ENCODE peak calls at places on chromosome 6, in nine cellular contexts. One of them, this sample, is unnamed.

GRCh38 chr6:5085638-5086293 is 625 bp downstream of the PPP1R3G start:
- DNase-seq in GM12891: no peak
- DNase-seq in cardiac muscle cell: peak
- DNase-seq in MCF 10A: no peak
- DNase-seq in CD4-positive, alpha-beta T cell: no peak
- DNase-seq in body of pancreas: peak
- DNase-seq in NAMALWA: no peak
- DNase-seq in mucosa of descending colon: peak
- DNase-seq in EL: peak
- DNase-seq in this sample: peak

GRCh38 chr6:132202569-132202968 is 198.7 kb downstream of the MOXD1 start:
- DNase-seq in body of pancreas: no peak
- DNase-seq in GM12891: no peak
- DNase-seq in mucosa of descending colon: no peak
- DNase-seq in CD4-positive, alpha-beta T cell: no peak
- DNase-seq in MCF 10A: no peak
- DNase-seq in EL: peak
- DNase-seq in NAMALWA: no peak
- DNase-seq in cardiac muscle cell: peak
- DNase-seq in this sample: no peak

GRCh38 chr6:11324453-11325023 is 92.1 kb upstream of the NEDD9 start:
- DNase-seq in cardiac muscle cell: no peak
- DNase-seq in MCF 10A: no peak
- DNase-seq in mucosa of descending colon: no peak
- DNase-seq in GM12891: peak
- DNase-seq in CD4-positive, alpha-beta T cell: no peak
- DNase-seq in NAMALWA: no peak
- DNase-seq in EL: no peak
- DNase-seq in body of pancreas: no peak
- DNase-seq in this sample: no peak

GRCh38 chr6:84897874-84898635 is 133.7 kb upstream of the TBX18 start:
- DNase-seq in MCF 10A: peak
- DNase-seq in NAMALWA: no peak
- DNase-seq in cardiac muscle cell: no peak
- DNase-seq in body of pancreas: no peak
- DNase-seq in CD4-positive, alpha-beta T cell: no peak
- DNase-seq in EL: peak
- DNase-seq in mucosa of descending colon: no peak
- DNase-seq in GM12891: no peak
- DNase-seq in this sample: no peak

GRCh38 chr6:127761084-127761483 is 139.8 kb downstream of the THEMIS start:
- DNase-seq in NAMALWA: no peak
- DNase-seq in EL: no peak
- DNase-seq in CD4-positive, alpha-beta T cell: no peak
- DNase-seq in GM12891: no peak
- DNase-seq in cardiac muscle cell: no peak
- DNase-seq in body of pancreas: no peak
- DNase-seq in mucosa of descending colon: no peak
- DNase-seq in MCF 10A: no peak
- DNase-seq in this sample: no peak

GRCh38 chr6:41960026-41960425 is 18.4 kb upstream of the CCND3 start:
- DNase-seq in CD4-positive, alpha-beta T cell: no peak
- DNase-seq in body of pancreas: no peak
- DNase-seq in cardiac muscle cell: no peak
- DNase-seq in EL: no peak
- DNase-seq in mucosa of descending colon: no peak
- DNase-seq in NAMALWA: no peak
- DNase-seq in GM12891: no peak
- DNase-seq in MCF 10A: no peak
- DNase-seq in this sample: no peak

GRCh38 chr6:111794716-111795452 is 78.4 kb downstream of the FYN start:
- DNase-seq in NAMALWA: no peak
- DNase-seq in cardiac muscle cell: no peak
- DNase-seq in EL: no peak
- DNase-seq in mucosa of descending colon: no peak
- DNase-seq in GM12891: no peak
- DNase-seq in CD4-positive, alpha-beta T cell: no peak
- DNase-seq in body of pancreas: no peak
- DNase-seq in MCF 10A: no peak
- DNase-seq in this sample: no peak

GRCh38 chr6:56542367-56543331 is 100.0 kb downstream of the DST start:
- DNase-seq in NAMALWA: peak
- DNase-seq in GM12891: peak
- DNase-seq in MCF 10A: peak
- DNase-seq in cardiac muscle cell: peak
- DNase-seq in EL: peak
- DNase-seq in mucosa of descending colon: peak
- DNase-seq in body of pancreas: peak
- DNase-seq in CD4-positive, alpha-beta T cell: peak
- DNase-seq in this sample: peak

GRCh38 chr6:62775427-62776022 is 435.7 kb upstream of the FKBP1C start:
- DNase-seq in cardiac muscle cell: peak
- DNase-seq in mucosa of descending colon: no peak
- DNase-seq in body of pancreas: no peak
- DNase-seq in NAMALWA: peak
- DNase-seq in MCF 10A: peak
- DNase-seq in GM12891: no peak
- DNase-seq in CD4-positive, alpha-beta T cell: no peak
- DNase-seq in EL: no peak
- DNase-seq in this sample: no peak

GRCh38 chr6:9405369-9405768 is 970.0 kb upstream of the SLC35B3 start:
- DNase-seq in cardiac muscle cell: no peak
- DNase-seq in mucosa of descending colon: no peak
- DNase-seq in GM12891: no peak
- DNase-seq in EL: peak
- DNase-seq in MCF 10A: peak
- DNase-seq in CD4-positive, alpha-beta T cell: no peak
- DNase-seq in body of pancreas: no peak
- DNase-seq in NAMALWA: no peak
- DNase-seq in this sample: no peak

GRCh38 chr6:33742092-33742491 is 4.6 kb downstream of the IP6K3 start:
- DNase-seq in MCF 10A: no peak
- DNase-seq in GM12891: no peak
- DNase-seq in NAMALWA: no peak
- DNase-seq in EL: no peak
- DNase-seq in body of pancreas: no peak
- DNase-seq in mucosa of descending colon: no peak
- DNase-seq in cardiac muscle cell: no peak
- DNase-seq in CD4-positive, alpha-beta T cell: no peak
- DNase-seq in this sample: no peak

GRCh38 chr6:112920994-112921393 is 573.9 kb downstream of the RFPL4B start:
- DNase-seq in GM12891: no peak
- DNase-seq in EL: no peak
- DNase-seq in mucosa of descending colon: no peak
- DNase-seq in NAMALWA: no peak
- DNase-seq in cardiac muscle cell: no peak
- DNase-seq in body of pancreas: no peak
- DNase-seq in MCF 10A: no peak
- DNase-seq in CD4-positive, alpha-beta T cell: no peak
- DNase-seq in this sample: no peak

GRCh38 chr6:163955131-163955530 is 540.6 kb downstream of the QKI start:
- DNase-seq in cardiac muscle cell: no peak
- DNase-seq in EL: peak
- DNase-seq in CD4-positive, alpha-beta T cell: no peak
- DNase-seq in MCF 10A: peak
- DNase-seq in GM12891: no peak
- DNase-seq in mucosa of descending colon: no peak
- DNase-seq in NAMALWA: no peak
- DNase-seq in body of pancreas: no peak
- DNase-seq in this sample: no peak

GRCh38 chr6:22411408-22412105 is 114.7 kb upstream of the PRL start:
- DNase-seq in EL: peak
- DNase-seq in mucosa of descending colon: no peak
- DNase-seq in CD4-positive, alpha-beta T cell: no peak
- DNase-seq in body of pancreas: no peak
- DNase-seq in NAMALWA: no peak
- DNase-seq in GM12891: no peak
- DNase-seq in MCF 10A: peak
- DNase-seq in cardiac muscle cell: no peak
- DNase-seq in this sample: no peak

GRCh38 chr6:128519132-128519930 is 1.1 kb downstream of the PTPRK start:
- DNase-seq in cardiac muscle cell: peak
- DNase-seq in EL: peak
- DNase-seq in NAMALWA: no peak
- DNase-seq in GM12891: no peak
- DNase-seq in MCF 10A: peak
- DNase-seq in body of pancreas: peak
- DNase-seq in mucosa of descending colon: peak
- DNase-seq in CD4-positive, alpha-beta T cell: peak
- DNase-seq in this sample: peak